ENCODE peak calls at places on chromosomes 6 and 20, in nine cellular contexts. X is ovary, N is ascending aorta, Z is uterus, F is PC-3, R is tibial artery, A is body of pancreas, V is testis, Y is lower lobe of right lung. D is an unnamed sample. For H3K9me3, the result is how much of the 10 kb centered on the place peaks cover.

GRCh38 chr20:52429029-52429428 is 237.4 kb upstream of the ZFP64 start:
- DNase-seq in A (no peak), V (no peak), Y (no peak), X (no peak), Z (no peak), N (no peak), F (no peak), R (no peak), D (no peak)

GRCh38 chr6:125952764-125953501 is 3.6 kb upstream of the HINT3 start:
- DNase-seq in N (no peak), V (peak), R (no peak), A (peak), Y (peak), F (peak), X (no peak), Z (no peak), D (no peak)

GRCh38 chr20:53883098-53883762 is 187.2 kb downstream of the BCAS1 start:
- DNase-seq in X (no peak), R (no peak), Y (no peak), A (no peak), F (peak), V (no peak), Z (no peak), N (no peak), D (no peak)

GRCh38 chr6:136113736-136114173 is 136.4 kb downstream of the MTFR2 start:
- DNase-seq in V (peak), N (peak), Y (peak), X (no peak), F (peak), A (peak), R (peak), Z (peak), D (no peak)

GRCh38 chr20:5080384-5080877 is 39.3 kb downstream of the PCNA start:
- DNase-seq in Z (no peak), X (no peak), F (no peak), A (peak), V (peak), N (peak), Y (peak), R (peak), D (no peak)

GRCh38 chr20:60255866-60256265 is 297.6 kb downstream of the CDH26 start:
- DNase-seq in F (no peak), V (no peak), Z (no peak), Y (no peak), N (no peak), R (no peak), X (no peak), A (no peak), D (no peak)

GRCh38 chr6:50850223-50850751 is 31.6 kb downstream of the TFAP2B start:
- DNase-seq in N (no peak), V (peak), A (peak), F (peak), X (no peak), Z (no peak), Y (no peak), R (no peak), D (no peak)

GRCh38 chr6:39419607-39420006 is 97.1 kb upstream of the KCNK16 start:
- DNase-seq in V (peak), A (no peak), R (no peak), Z (no peak), Y (no peak), F (no peak), X (no peak), N (no peak), D (no peak)

GRCh38 chr6:104118274-104118673 is 741.4 kb downstream of the HACE1 start:
- DNase-seq in F (peak), Y (no peak), V (no peak), X (no peak), N (no peak), R (no peak), A (no peak), Z (no peak), D (no peak)

GRCh38 chr6:6696867-6697531 is 108.5 kb downstream of the LY86 start:
- DNase-seq in Y (peak), F (peak), N (no peak), A (peak), V (peak), X (peak), Z (no peak), R (peak), D (no peak)

GRCh38 chr20:55153321-55153720 is 677.9 kb downstream of the DOK5 start:
- DNase-seq in V (no peak), F (no peak), Y (no peak), Z (no peak), R (no peak), A (no peak), X (no peak), N (no peak), D (no peak)

GRCh38 chr20:36852187-36852586 is 23.8 kb upstream of the TLDC2 start:
- DNase-seq in V (no peak), Z (no peak), X (no peak), Y (no peak), R (no peak), F (no peak), N (peak), A (no peak), D (no peak)

GRCh38 chr6:11275598-11275997 is 43.1 kb upstream of the NEDD9 start:
- DNase-seq in R (no peak), F (no peak), V (no peak), N (no peak), Y (no peak), Z (no peak), A (peak), X (no peak), D (no peak)

GRCh38 chr6:69894578-69895347 is 28.4 kb downstream of the COL19A1 start:
- DNase-seq in V (no peak), F (peak), Y (no peak), Z (no peak), R (no peak), X (no peak), N (no peak), A (no peak), D (no peak)

GRCh38 chr20:48631114-48632016 is 196.4 kb downstream of the PREX1 start:
- DNase-seq in F (no peak), Y (no peak), X (no peak), V (no peak), A (no peak), Z (no peak), R (no peak), N (no peak), D (no peak)

GRCh38 chr6:124040655-124041054 is 237.0 kb downstream of the NKAIN2 start:
- DNase-seq in N (no peak), Z (no peak), A (no peak), X (no peak), Y (no peak), R (no peak), F (no peak), V (no peak), D (no peak)

GRCh38 chr20:32567384-32568178 is 17.6 kb downstream of the NOL4L start:
- DNase-seq in X (no peak), V (no peak), Y (no peak), R (no peak), A (no peak), N (no peak), F (no peak), Z (no peak), D (no peak)

GRCh38 chr6:157228421-157229218 is 94.7 kb downstream of the TMEM242 start:
- DNase-seq in R (no peak), V (no peak), A (peak), X (no peak), N (peak), Y (no peak), Z (no peak), F (no peak), D (no peak)

GRCh38 chr6:54191460-54191859 is 80.2 kb downstream of the MLIP start:
- DNase-seq in X (no peak), F (peak), Y (no peak), Z (no peak), N (no peak), A (no peak), R (no peak), V (no peak), D (no peak)

GRCh38 chr6:6734463-6735455 is 146.2 kb downstream of the LY86 start:
- DNase-seq in V (no peak), Y (no peak), Z (no peak), N (no peak), X (no peak), R (no peak), F (peak), A (no peak), D (no peak)

GRCh38 chr20:45247860-45248259 is 6.5 kb downstream of the SLPI start:
- DNase-seq in X (no peak), N (no peak), Y (no peak), F (no peak), V (no peak), A (no peak), R (no peak), Z (no peak), D (no peak)

GRCh38 chr6:122736606-122737005 is 42.9 kb upstream of the FABP7 start:
- DNase-seq in X (no peak), R (no peak), Z (no peak), N (no peak), F (no peak), V (no peak), Y (no peak), A (no peak), D (no peak)

GRCh38 chr20:61924211-61924857 is 141.3 kb downstream of the TAF4 start:
- DNase-seq in N (no peak), R (no peak), X (no peak), F (no peak), Z (no peak), V (no peak), A (no peak), Y (peak), D (no peak)

GRCh38 chr6:103937389-103937788 is 922.3 kb downstream of the HACE1 start:
- DNase-seq in R (no peak), X (no peak), Z (no peak), V (no peak), A (no peak), N (no peak), F (no peak), Y (no peak), D (no peak)

GRCh38 chr6:16414205-16414604 is 175.8 kb downstream of the GMPR start:
- DNase-seq in F (no peak), N (no peak), R (no peak), Y (no peak), X (no peak), Z (no peak), V (no peak), A (no peak), D (no peak)

GRCh38 chr6:150886155-150886554 is 20.7 kb downstream of the MTHFD1L start:
- DNase-seq in V (no peak), N (peak), Z (no peak), R (no peak), F (no peak), A (no peak), X (no peak), Y (no peak), D (no peak)

DNA sequence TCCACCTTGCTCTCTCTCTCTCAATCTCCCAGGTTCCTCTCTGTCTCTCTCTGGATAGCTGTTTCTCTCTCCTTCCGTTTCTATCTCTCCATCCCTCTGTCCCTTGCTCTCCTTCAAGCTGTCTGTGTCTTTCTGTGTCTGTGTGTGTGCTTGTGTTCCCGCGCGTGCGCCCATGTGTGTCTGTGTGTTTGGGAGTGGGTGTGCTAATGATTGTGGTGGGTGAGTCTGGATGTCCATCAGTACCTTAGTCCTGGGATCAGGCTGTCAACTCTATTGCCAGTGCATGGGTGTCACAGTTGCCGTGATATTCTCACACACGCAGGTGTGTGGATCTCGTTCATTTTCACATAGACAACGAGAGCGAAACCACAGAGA is 1380.6 kb upstream of the DEFB115 start:
- DNase-seq in R (no peak), Z (no peak), N (no peak), A (peak), F (no peak), V (no peak), Y (peak), X (no peak), D (no peak)
- H3K9me3 ChIP-seq in R (half or more), Z (under half), N (under half), A (under half), F (under half), V (under half), Y (under half), X (under half), D (under half)

GRCh38 chr6:22153384-22154158 is 143.3 kb downstream of the PRL start:
- DNase-seq in Y (no peak), X (no peak), N (no peak), F (no peak), Z (no peak), R (no peak), V (no peak), A (no peak), D (no peak)
- H3K9me3 ChIP-seq in Y (under half), X (under half), N (under half), F (under half), Z (under half), R (under half), V (under half), A (under half), D (under half)

DNA sequence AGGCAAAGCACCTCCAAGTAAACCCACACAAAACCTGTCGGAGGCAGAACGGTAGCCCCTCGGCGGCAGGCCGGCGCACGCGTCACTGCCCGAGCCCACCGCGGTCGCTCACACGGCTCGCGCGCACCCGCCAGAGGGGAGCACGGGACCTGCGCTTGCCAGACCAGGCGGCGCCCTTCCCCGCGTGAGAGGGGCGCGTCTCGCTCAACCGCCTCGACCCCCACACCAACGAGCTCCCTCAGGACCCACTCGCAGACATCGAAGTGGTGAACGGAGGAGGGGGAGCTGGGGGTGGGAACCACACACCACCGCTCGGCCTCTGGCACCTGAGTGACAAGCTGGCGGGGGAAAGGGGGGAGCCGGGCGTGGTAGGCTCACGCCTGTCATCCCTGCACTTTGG is 1513.4 kb upstream of the DEFB115 start:
- DNase-seq in X (no peak), Z (no peak), V (no peak), R (no peak), A (no peak), Y (no peak), F (no peak), N (no peak), D (no peak)
- H3K9me3 ChIP-seq in X (under half), Z (under half), V (under half), R (under half), A (under half), Y (under half), F (under half), N (under half), D (under half)

GRCh38 chr6:137188855-137189254 is 15.4 kb upstream of the IL22RA2 start:
- DNase-seq in F (peak), R (no peak), X (no peak), Z (no peak), N (no peak), Y (no peak), V (no peak), A (no peak), D (no peak)

GRCh38 chr6:137192821-137193220 is 19.4 kb upstream of the IL22RA2 start:
- DNase-seq in F (no peak), V (no peak), N (no peak), R (no peak), X (no peak), Y (no peak), Z (no peak), A (no peak), D (no peak)

GRCh38 chr6:137191238-137191637 is 17.8 kb upstream of the IL22RA2 start:
- DNase-seq in A (no peak), X (no peak), R (no peak), F (no peak), N (no peak), Y (no peak), V (no peak), Z (no peak), D (no peak)

GRCh38 chr6:137191670-137192069 is 18.2 kb upstream of the IL22RA2 start:
- DNase-seq in Z (no peak), Y (no peak), R (no peak), N (no peak), A (no peak), F (no peak), V (peak), X (no peak), D (no peak)

GRCh38 chr6:137190710-137191109 is 17.3 kb upstream of the IL22RA2 start:
- DNase-seq in A (no peak), Z (no peak), N (no peak), Y (no peak), V (no peak), R (no peak), F (no peak), X (no peak), D (no peak)
- H3K9me3 ChIP-seq in A (under half), Z (under half), N (under half), Y (under half), V (under half), R (under half), F (under half), X (under half), D (under half)

GRCh38 chr20:58483051-58483450 is 32.1 kb downstream of the APCDD1L start:
- DNase-seq in X (no peak), Z (no peak), N (no peak), A (no peak), F (no peak), V (no peak), R (no peak), Y (no peak), D (no peak)

GRCh38 chr20:58479666-58480454 is 35.3 kb downstream of the APCDD1L start:
- DNase-seq in Y (no peak), A (no peak), N (peak), Z (no peak), F (no peak), X (no peak), V (no peak), R (no peak), D (no peak)

GRCh38 chr20:58482416-58482815 is 32.8 kb downstream of the APCDD1L start:
- DNase-seq in Z (no peak), X (no peak), F (no peak), R (no peak), A (no peak), V (no peak), Y (no peak), N (peak), D (no peak)

GRCh38 chr20:58480455-58481356 is 34.5 kb downstream of the APCDD1L start:
- DNase-seq in X (no peak), A (no peak), V (no peak), N (peak), Y (no peak), Z (no peak), F (no peak), R (no peak), D (no peak)

DNA sequence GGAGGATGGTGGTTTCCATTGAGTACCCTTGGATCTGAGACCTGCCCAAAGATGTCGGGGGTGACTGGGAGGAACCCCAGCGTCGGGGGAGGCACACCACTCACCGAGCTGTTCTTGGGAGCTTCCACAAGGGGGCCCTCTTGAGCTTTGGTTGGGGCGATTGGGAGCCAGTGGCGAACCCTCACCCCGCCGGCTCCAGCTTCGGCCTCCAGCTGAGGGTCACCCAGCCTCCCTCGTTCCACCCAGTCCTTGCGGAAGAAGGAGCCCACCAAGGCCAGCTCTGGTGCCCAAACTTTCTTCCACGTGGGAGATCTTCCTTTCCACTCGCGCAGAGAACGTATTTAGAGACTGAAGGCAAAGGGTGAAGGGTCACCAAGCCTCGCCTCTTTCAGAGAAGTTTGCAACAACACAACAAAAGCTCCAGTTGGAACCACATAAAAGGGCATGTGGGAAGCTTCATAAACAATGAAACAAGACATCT is 33.6 kb downstream of the APCDD1L start:
- DNase-seq in V (peak), N (no peak), R (no peak), Y (no peak), A (peak), F (peak), Z (no peak), X (no peak), D (no peak)
- H3K9me3 ChIP-seq in V (under half), N (under half), R (under half), Y (under half), A (under half), F (under half), Z (under half), X (under half), D (under half)